ENCODE peak calls at places on chromosomes 7 and 10, in eight cellular contexts. G is astrocyte; Q is cardiac fibroblast; R is prostate gland; K is hepatocyte; T is A549; N is glutamatergic neuron; W is activated CD8-positive, alpha-beta T cell treated with anti-CD3 and anti-CD28 coated beads for 36 hours. J is an unnamed sample.

GRCh38 chr7:150867592-150867991 is 15.3 kb downstream of the AOC1 start:
- DNase-seq in W (peak), R (no peak), Q (no peak), N (no peak), T (no peak), G (no peak), K (no peak), J (no peak)

GRCh38 chr10:80461208-80462183 is 7.4 kb downstream of the TSPAN14 start:
- DNase-seq in T (no peak), K (no peak), N (no peak), Q (peak), R (no peak), W (no peak), G (no peak), J (peak)

GRCh38 chr10:87605656-87606308 is 53.9 kb upstream of the PAPSS2 start:
- DNase-seq in R (no peak), T (no peak), W (no peak), G (peak), K (no peak), Q (peak), N (no peak), J (no peak)

GRCh38 chr7:109879429-109879828 is 1211.5 kb upstream of the LRRN3 start:
- DNase-seq in N (no peak), G (no peak), T (no peak), W (no peak), R (no peak), Q (no peak), K (no peak), J (no peak)

GRCh38 chr10:125159486-125159931 is 854 bp downstream of the CTBP2 start:
- DNase-seq in R (no peak), W (no peak), T (peak), N (no peak), G (no peak), K (peak), Q (peak), J (peak)

GRCh38 chr10:49307921-49308320 is 9.0 kb downstream of the C10orf71 start:
- DNase-seq in T (no peak), Q (no peak), W (no peak), K (no peak), R (no peak), N (no peak), G (no peak), J (peak)

GRCh38 chr7:25662881-25663588 is 434.7 kb upstream of the NPVF start:
- DNase-seq in R (peak), W (no peak), N (no peak), G (no peak), K (no peak), Q (no peak), T (no peak), J (no peak)

GRCh38 chr7:131327049-131327625 is 539 bp upstream of the MKLN1 start:
- DNase-seq in T (peak), W (no peak), N (no peak), Q (peak), G (peak), K (peak), R (peak), J (peak)

GRCh38 chr10:17685227-17685840 is 41.4 kb downstream of the STAM start:
- DNase-seq in R (no peak), N (no peak), G (no peak), T (no peak), K (no peak), Q (no peak), W (peak), J (peak)

GRCh38 chr7:155252388-155252957 is 45.2 kb upstream of the INSIG1 start:
- DNase-seq in T (no peak), N (no peak), Q (peak), G (peak), W (no peak), K (no peak), R (no peak), J (no peak)

GRCh38 chr7:127383123-127383835 is 9.2 kb downstream of the ZNF800 start:
- DNase-seq in N (no peak), K (peak), T (no peak), W (no peak), Q (peak), R (no peak), G (peak), J (peak)

GRCh38 chr10:119090968-119091367 is 10.4 kb upstream of the EIF3A start:
- DNase-seq in W (peak), G (peak), T (no peak), N (no peak), R (no peak), Q (peak), K (no peak), J (peak)

GRCh38 chr10:110364531-110364937 is 59.8 kb upstream of the SMNDC1 start:
- DNase-seq in T (no peak), K (no peak), N (no peak), Q (no peak), G (no peak), W (peak), R (no peak), J (no peak)

GRCh38 chr10:123945506-123945905 is 53.9 kb upstream of the CPXM2 start:
- DNase-seq in Q (no peak), N (no peak), T (no peak), R (peak), K (peak), G (no peak), W (no peak), J (peak)

GRCh38 chr10:60417898-60418297 is 28.2 kb upstream of the ANK3 start:
- DNase-seq in G (no peak), W (no peak), T (no peak), Q (no peak), R (no peak), N (no peak), K (no peak), J (no peak)

GRCh38 chr7:65251851-65252620 is 121.6 kb upstream of the ZNF92 start:
- DNase-seq in N (peak), R (peak), Q (peak), G (peak), K (peak), W (peak), T (peak), J (peak)

GRCh38 chr10:47230482-47230881 is 69.5 kb upstream of the GDF10 start:
- DNase-seq in K (no peak), T (no peak), W (no peak), G (no peak), Q (no peak), R (no peak), N (no peak), J (no peak)

GRCh38 chr7:74173491-74173865 is 678 bp upstream of the EIF4H start:
- DNase-seq in N (no peak), T (no peak), W (no peak), G (no peak), Q (no peak), R (no peak), K (no peak), J (no peak)

GRCh38 chr7:2645274-2645868 is 13.6 kb downstream of the TTYH3 start:
- DNase-seq in R (no peak), N (no peak), K (no peak), T (no peak), G (no peak), Q (no peak), W (peak), J (peak)

GRCh38 chr10:32958992-32959703 is 1.1 kb upstream of the ITGB1 start:
- DNase-seq in K (no peak), R (no peak), Q (no peak), N (no peak), G (no peak), W (peak), T (no peak), J (peak)

GRCh38 chr10:61857746-61858145 is 43.8 kb upstream of the ARID5B start:
- DNase-seq in W (no peak), N (no peak), R (no peak), K (no peak), T (no peak), G (no peak), Q (no peak), J (no peak)

GRCh38 chr7:19144661-19145428 is at the start of gene FERD3L:
- DNase-seq in N (peak), Q (no peak), R (no peak), K (no peak), T (no peak), W (no peak), G (no peak), J (no peak)

GRCh38 chr7:73921623-73922528 is 60.9 kb downstream of the TMEM270 start:
- DNase-seq in G (no peak), N (no peak), Q (no peak), R (no peak), K (no peak), W (no peak), T (no peak), J (no peak)

GRCh38 chr10:8179081-8179480 is 124.6 kb downstream of the GATA3 start:
- DNase-seq in T (no peak), G (no peak), W (no peak), N (no peak), K (no peak), R (no peak), Q (no peak), J (no peak)

GRCh38 chr7:33986951-33987948 is 81.9 kb downstream of the BMPER start:
- DNase-seq in Q (peak), N (no peak), R (no peak), T (peak), W (no peak), K (peak), G (peak), J (peak)

GRCh38 chr7:113283861-113284260 is 165.5 kb upstream of the SMIM30 start:
- DNase-seq in K (no peak), G (peak), R (no peak), Q (peak), T (no peak), N (no peak), W (no peak), J (no peak)

GRCh38 chr10:96626795-96627194 is 40.0 kb upstream of the TM9SF3 start:
- DNase-seq in Q (no peak), T (no peak), G (no peak), K (no peak), N (no peak), R (no peak), W (peak), J (peak)

GRCh38 chr7:30206942-30207341 is 72.2 kb downstream of the MTURN start:
- DNase-seq in N (no peak), Q (no peak), T (no peak), R (no peak), W (no peak), G (peak), K (no peak), J (no peak)

GRCh38 chr10:80296942-80297341 is 7.5 kb upstream of the MAT1A start:
- DNase-seq in W (no peak), R (no peak), N (no peak), T (no peak), Q (no peak), G (no peak), K (no peak), J (no peak)

GRCh38 chr7:132373041-132373440 is 203.2 kb downstream of the PLXNA4 start:
- DNase-seq in Q (no peak), G (no peak), R (no peak), W (no peak), N (no peak), K (no peak), T (no peak), J (no peak)

GRCh38 chr7:359226-359775 is 69.3 kb downstream of the FOXL3 start:
- DNase-seq in T (no peak), W (no peak), Q (no peak), K (no peak), R (no peak), N (no peak), G (no peak), J (no peak)

GRCh38 chr7:34339061-34339526 is 318.9 kb upstream of the NPSR1 start:
- DNase-seq in N (no peak), G (peak), Q (no peak), K (peak), W (no peak), T (no peak), R (no peak), J (no peak)

GRCh38 chr7:132154248-132154647 is 422.0 kb downstream of the PLXNA4 start:
- DNase-seq in Q (no peak), T (no peak), R (no peak), G (no peak), N (no peak), K (no peak), W (no peak), J (no peak)

GRCh38 chr10:28541695-28542365 is 8.9 kb downstream of the WAC start:
- DNase-seq in G (no peak), T (no peak), W (no peak), R (no peak), Q (no peak), K (no peak), N (no peak), J (no peak)

GRCh38 chr10:64637939-64638338 is 1116.7 kb downstream of the REEP3 start:
- DNase-seq in G (no peak), R (no peak), T (no peak), W (no peak), N (no peak), K (no peak), Q (no peak), J (no peak)

DNA sequence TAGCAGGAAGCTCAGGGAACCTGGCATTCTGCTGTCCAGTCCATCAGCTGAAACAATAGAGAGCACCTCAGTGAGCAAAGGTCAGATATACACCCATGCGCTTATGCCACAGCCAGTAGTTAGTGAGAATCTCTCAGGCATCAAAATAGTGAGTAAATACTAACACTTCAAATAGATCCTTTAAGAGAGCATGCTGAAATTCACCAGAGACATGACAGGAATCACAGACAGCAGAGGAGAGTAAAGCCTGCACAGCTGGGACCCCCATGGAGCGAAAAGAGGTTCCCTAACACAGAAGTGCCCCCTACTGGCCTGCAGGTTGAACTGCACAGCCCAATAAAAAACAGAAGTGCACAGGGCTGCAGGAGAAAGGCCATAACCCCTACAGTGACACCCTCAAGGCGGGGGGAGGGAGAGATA is 57.6 kb upstream of the ANTXRL start:
- DNase-seq in G (no peak), T (peak), R (no peak), W (peak), N (peak), Q (peak), K (peak), J (peak)
- TF ChIP-seq CTCF in G (peak), T (peak), R (peak), W (peak), N (peak), Q (peak), K (peak), J (peak)

DNA sequence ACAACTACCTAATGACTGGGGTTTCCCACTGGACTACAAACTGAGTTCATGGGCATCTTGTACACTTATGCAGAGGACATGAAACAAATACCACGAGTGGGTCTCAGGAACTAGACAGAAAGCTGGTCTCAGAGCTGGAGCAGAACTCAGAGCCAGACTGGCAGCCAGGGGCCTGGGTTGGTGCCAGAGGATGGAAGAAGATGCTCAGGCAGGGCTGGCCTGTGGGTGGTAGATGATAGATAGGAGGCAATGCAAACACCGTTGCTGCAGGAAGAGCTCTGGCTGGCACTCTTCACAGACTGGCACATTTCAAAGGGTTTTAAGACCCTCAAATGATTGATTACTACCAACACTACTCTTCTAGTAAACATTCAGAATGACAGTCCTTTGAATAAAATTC is 28.8 kb downstream of the ENO4 start:
- DNase-seq in T (no peak), Q (no peak), W (no peak), N (no peak), R (no peak), G (no peak), K (no peak), J (no peak)
- TF ChIP-seq CTCF in T (no peak), Q (no peak), W (no peak), N (no peak), R (no peak), G (no peak), K (no peak), J (no peak)

DNA sequence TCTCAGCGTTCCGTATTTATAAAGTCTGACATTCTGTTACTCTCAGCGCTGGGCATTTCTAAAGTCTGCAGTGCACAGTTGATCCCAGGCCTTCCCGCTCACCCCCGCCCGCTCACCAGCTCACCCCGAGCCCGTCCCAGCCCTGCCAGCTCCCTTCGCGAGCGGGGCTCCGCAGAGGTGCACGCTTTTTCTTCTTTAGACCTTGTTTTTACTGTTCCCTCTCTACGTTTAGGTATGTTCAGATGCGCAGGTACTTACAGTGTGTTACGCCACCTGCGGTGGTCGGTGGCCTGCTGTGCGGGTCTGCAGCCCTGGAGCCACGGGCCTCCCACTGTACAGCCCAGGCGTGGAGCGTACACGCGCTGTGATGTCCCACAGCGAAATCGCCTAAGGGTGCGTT is 28.8 kb downstream of the NKX6-2 start:
- DNase-seq in W (no peak), G (no peak), T (no peak), R (no peak), N (no peak), K (no peak), Q (no peak), J (no peak)
- TF ChIP-seq CTCF in W (no peak), G (no peak), T (no peak), R (no peak), N (no peak), K (no peak), Q (no peak), J (no peak)

DNA sequence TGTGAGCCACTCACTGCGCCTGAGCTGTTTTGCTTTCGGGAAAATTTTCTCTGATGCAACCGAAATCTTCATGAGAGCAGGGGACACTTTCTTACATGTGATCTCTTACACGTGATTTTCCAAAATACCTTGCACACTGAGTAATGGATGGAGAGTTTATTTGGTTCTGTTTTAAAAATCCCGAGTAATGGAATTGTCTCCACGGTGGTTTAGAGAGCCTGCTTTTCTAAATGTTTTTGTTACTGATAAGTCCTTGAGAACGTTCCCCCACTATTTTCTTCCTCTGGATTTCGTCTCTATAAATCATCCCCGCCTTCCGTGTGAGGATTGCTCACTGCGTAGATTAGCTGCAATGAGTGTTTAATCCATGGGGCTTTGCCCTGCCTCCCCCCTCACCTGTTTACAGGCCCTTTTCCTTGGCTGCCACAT is 25.7 kb downstream of the CAMK1D start:
- DNase-seq in T (no peak), N (no peak), W (no peak), K (no peak), Q (no peak), R (no peak), G (peak), J (no peak)
- TF ChIP-seq CTCF in T (no peak), N (no peak), W (no peak), K (no peak), Q (no peak), R (no peak), G (no peak), J (no peak)

DNA sequence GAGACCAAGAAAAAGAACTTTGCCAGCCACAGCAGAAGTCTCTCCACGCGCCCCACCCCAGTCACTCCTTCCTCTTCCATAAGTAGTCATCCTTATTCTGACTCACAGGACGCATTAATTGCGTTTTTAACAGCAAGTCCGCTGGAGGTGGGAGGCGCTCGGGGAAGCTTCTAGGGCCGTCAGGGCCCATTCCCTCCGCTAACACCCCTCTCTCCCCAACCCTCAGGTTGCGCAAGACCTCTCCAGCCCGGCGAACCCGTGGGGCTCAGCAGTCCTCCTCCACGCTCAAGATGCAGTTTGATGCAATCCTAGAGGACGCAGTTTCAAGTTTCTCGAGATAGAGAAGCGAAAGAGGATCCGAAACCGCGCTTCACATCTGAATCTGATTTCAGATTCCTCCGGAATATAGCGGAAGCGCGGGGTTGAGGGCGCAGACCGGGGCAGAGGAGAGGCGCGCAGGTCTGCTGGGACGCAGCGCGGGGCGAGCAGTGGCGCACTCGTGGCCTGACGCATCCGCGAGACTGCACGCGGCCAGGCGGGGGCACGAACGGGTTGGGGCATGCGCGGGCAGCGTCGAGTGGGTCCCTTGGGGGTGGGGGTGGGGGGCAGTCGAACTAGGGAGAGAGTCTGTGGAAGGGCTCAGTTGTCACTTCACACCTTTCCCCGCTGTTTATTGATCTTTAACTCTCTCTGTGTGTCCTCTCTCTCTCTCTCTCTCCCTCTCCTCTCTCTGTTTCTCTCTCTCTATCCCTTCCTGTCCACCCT is 37.8 kb upstream of the PSAP start:
- DNase-seq in G (peak), W (peak), T (peak), K (peak), R (peak), N (peak), Q (peak), J (peak)
- TF ChIP-seq CTCF in G (no peak), W (no peak), T (peak), K (peak), R (no peak), N (no peak), Q (no peak), J (peak)

GRCh38 chr7:122886357-122887081 is at the start of gene CADPS2:
- DNase-seq in N (peak), R (peak), G (peak), W (peak), K (peak), Q (peak), T (peak), J (no peak)
- TF ChIP-seq CTCF in N (no peak), R (peak), G (no peak), W (no peak), K (peak), Q (peak), T (no peak), J (no peak)

J was measured in NB4.